ENCODE peak calls at places on chromosome 1, in ten cellular contexts. A is lung, D is natural killer cell, S is osteocyte, G is HFF-Myc, T is LNCaP clone FGC, H is kidney, Y is astrocyte of the spinal cord, W is psoas muscle, I is Calu3. V is an unnamed sample.

GRCh38 chr1:230864441-230864840 is 3.9 kb downstream of the C1orf198 start:
- DNase-seq in A (no peak), I (no peak), G (no peak), T (no peak), H (no peak), Y (no peak), W (no peak), S (no peak), D (no peak), V (no peak)

GRCh38 chr1:119742193-119742592 is 26.5 kb downstream of the HMGCS2 start:
- DNase-seq in H (peak; percentile 41), T (no peak), W (no peak), A (no peak), I (no peak), G (no peak), D (no peak), S (no peak), Y (no peak), V (no peak)

GRCh38 chr1:162832470-162832869 is 28.5 kb downstream of the CCDC190 start:
- DNase-seq in G (no peak), D (no peak), S (no peak), A (no peak), W (no peak), Y (no peak), T (no peak), H (no peak), I (no peak), V (no peak)

GRCh38 chr1:167291539-167292195 is 71.0 kb downstream of the POU2F1 start:
- DNase-seq in A (no peak), S (no peak), H (no peak), D (no peak), I (no peak), T (peak; percentile 38), Y (no peak), G (no peak), W (no peak), V (no peak)

GRCh38 chr1:241253491-241253890 is 103.5 kb downstream of the RGS7 start:
- DNase-seq in W (no peak), I (no peak), Y (peak; percentile 44), A (no peak), S (no peak), T (no peak), H (no peak), D (no peak), G (no peak), V (no peak)

GRCh38 chr1:185745165-185745564 is 11.0 kb downstream of the HMCN1 start:
- DNase-seq in S (no peak), W (no peak), G (no peak), I (no peak), H (no peak), A (no peak), Y (no peak), T (no peak), D (no peak), V (no peak)

GRCh38 chr1:54278941-54279422 is 79.0 kb downstream of the MRPL37 start:
- DNase-seq in H (peak; percentile 73), Y (peak; percentile 69), G (no peak), T (no peak), S (no peak), I (peak; percentile 32), D (no peak), A (no peak), W (no peak), V (no peak)

GRCh38 chr1:172673761-172674160 is 14.9 kb downstream of the FASLG start:
- DNase-seq in D (no peak), H (no peak), Y (no peak), T (peak; percentile 46), A (no peak), S (no peak), W (no peak), G (no peak), I (no peak), V (no peak)

GRCh38 chr1:174605198-174605597 is 157.4 kb downstream of the GPR52 start:
- DNase-seq in H (no peak), D (no peak), G (no peak), I (no peak), W (no peak), A (no peak), Y (no peak), T (no peak), S (no peak), V (no peak)

GRCh38 chr1:53504901-53505300 is 45.7 kb downstream of the DMRTB1 start:
- DNase-seq in D (no peak), T (no peak), H (no peak), Y (no peak), G (no peak), S (no peak), W (peak; percentile 38), A (no peak), I (no peak), V (no peak)

GRCh38 chr1:66282885-66283284 is 251.1 kb upstream of the SGIP1 start:
- DNase-seq in S (no peak), I (no peak), G (no peak), D (no peak), A (no peak), T (peak; percentile 43), W (no peak), H (no peak), Y (no peak), V (no peak)

GRCh38 chr1:110524311-110525249 is 5.6 kb upstream of the KCNA10 start:
- DNase-seq in Y (peak; percentile 6), S (no peak), D (no peak), A (no peak), W (no peak), T (no peak), G (no peak), I (peak; percentile 37), H (no peak), V (peak; percentile 55)

GRCh38 chr1:92968138-92969032 is 7.1 kb upstream of the DIPK1A start:
- DNase-seq in A (no peak), S (no peak), H (no peak), T (no peak), I (peak; percentile 17), Y (no peak), D (no peak), G (no peak), W (no peak), V (no peak)

GRCh38 chr1:238302646-238303045 is 411.9 kb upstream of the ZP4 start:
- DNase-seq in W (no peak), T (no peak), G (no peak), I (no peak), A (no peak), H (no peak), Y (no peak), D (no peak), S (no peak), V (no peak)

GRCh38 chr1:220528679-220529529 is 968 bp downstream of the MARK1 start:
- DNase-seq in A (no peak), W (peak; percentile 62), I (peak; percentile 6), S (no peak), T (no peak), D (no peak), Y (no peak), H (peak; percentile 66), G (no peak), V (no peak)

GRCh38 chr1:220527279-220528048 is 472 bp upstream of the MARK1 start:
- DNase-seq in I (no peak), Y (peak; percentile 30), D (no peak), T (no peak), A (no peak), W (no peak), H (peak; percentile 73), G (no peak), S (no peak), V (no peak)

GRCh38 chr1:220529530-220529920 is 1.6 kb downstream of the MARK1 start:
- DNase-seq in A (no peak), H (no peak), D (no peak), S (no peak), W (no peak), I (no peak), T (no peak), Y (no peak), G (no peak), V (no peak)

GRCh38 chr1:220528049-220528678 is at the start of gene MARK1:
- DNase-seq in Y (no peak), I (peak; percentile 56), S (no peak), H (peak; percentile 86), W (peak; percentile 85), T (no peak), D (no peak), G (no peak), A (peak; percentile 35), V (no peak)

GRCh38 chr1:220526294-220526693 is 1.6 kb upstream of the MARK1 start:
- DNase-seq in Y (no peak), G (no peak), W (no peak), I (no peak), H (no peak), T (no peak), S (no peak), D (no peak), A (no peak), V (no peak)
- TF ChIP-seq CTCF in Y (peak; percentile 43), G (peak; percentile 13), W (no peak), I (no peak), H (no peak), T (no peak), S (no peak), D (no peak), A (no peak), V (peak; percentile 55)

GRCh38 chr1:246491551-246492053 is 15.5 kb downstream of the SMYD3 start:
- DNase-seq in S (no peak), D (no peak), A (no peak), Y (no peak), T (no peak), I (no peak), W (no peak), H (no peak), G (no peak), V (no peak)

GRCh38 chr1:246497331-246497915 is 9.7 kb downstream of the SMYD3 start:
- DNase-seq in T (peak; percentile 50), G (peak; percentile 66), S (no peak), D (no peak), Y (peak; percentile 78), A (no peak), I (peak; percentile 44), W (no peak), H (no peak), V (no peak)

GRCh38 chr1:246488674-246489073 is 18.4 kb downstream of the SMYD3 start:
- DNase-seq in H (no peak), Y (no peak), D (no peak), T (peak; percentile 92), G (no peak), I (no peak), A (no peak), S (no peak), W (no peak), V (no peak)

GRCh38 chr1:246492611-246493245 is 14.4 kb downstream of the SMYD3 start:
- DNase-seq in Y (peak; percentile 81), D (no peak), S (no peak), G (peak; percentile 46), A (peak; percentile 55), H (peak; percentile 77), T (peak; percentile 57), W (peak; percentile 85), I (peak; percentile 76), V (no peak)
- TF ChIP-seq CTCF in Y (peak; percentile 93), D (no peak), S (peak; percentile 85), G (peak; percentile 86), A (peak; percentile 36), H (peak; percentile 86), T (peak; percentile 95), W (peak; percentile 84), I (peak; percentile 50), V (peak; percentile 89)

GRCh38 chr1:164617607-164618564 is 58.9 kb downstream of the PBX1 start:
- DNase-seq in S (no peak), W (no peak), T (no peak), Y (peak; percentile 51), I (peak; percentile 54), D (no peak), A (peak; percentile 50), H (no peak), G (no peak), V (no peak)
- TF ChIP-seq CTCF in S (peak; percentile 78), W (peak; percentile 42), T (peak; percentile 37), Y (peak; percentile 71), I (peak; percentile 73), D (no peak), A (peak; percentile 20), H (peak; percentile 71), G (peak; percentile 54), V (peak; percentile 88)

GRCh38 chr1:196609114-196609737 is 986 bp upstream of the KCNT2 start:
- DNase-seq in Y (peak; percentile 49), I (peak; percentile 22), A (no peak), D (no peak), G (peak; percentile 2), H (peak; percentile 39), T (no peak), S (no peak), W (no peak), V (no peak)
- TF ChIP-seq CTCF in Y (peak; percentile 4), I (no peak), A (no peak), D (no peak), G (no peak), H (no peak), T (no peak), S (no peak), W (no peak), V (peak; percentile 34)

V was measured in chondrocyte.